ENCODE peak calls at places on chromosomes 7 and 10, in four cellular contexts. K is PC-3, B is BE2C, H is adrenal gland. N is an unnamed sample.

GRCh38 chr7:148304456-148304855 is 286.1 kb upstream of the C7orf33 start:
- DNase-seq in B (no peak), H (no peak), K (no peak), N (peak; percentile 25)

GRCh38 chr10:104120061-104120460 is 1.9 kb upstream of the SFR1 start:
- DNase-seq in K (peak; percentile 53), H (no peak), B (no peak), N (peak; percentile 93)

GRCh38 chr7:48832303-48832845 is 92.0 kb upstream of the CDC14C start:
- DNase-seq in K (no peak), B (no peak), H (no peak), N (no peak)

GRCh38 chr10:95840121-95840520 is 67.7 kb upstream of the CC2D2B start:
- DNase-seq in H (no peak), B (no peak), K (no peak), N (no peak)

GRCh38 chr7:50644586-50644985 is 79.4 kb upstream of the DDC start:
- DNase-seq in B (no peak), H (no peak), K (no peak), N (no peak)

GRCh38 chr7:121032645-121033460 is 44.3 kb downstream of the CPED1 start:
- DNase-seq in K (peak; percentile 31), B (no peak), H (no peak), N (peak; percentile 37)

GRCh38 chr10:44398747-44399477 is 14.0 kb upstream of the CXCL12 start:
- DNase-seq in B (no peak), K (no peak), H (no peak), N (no peak)

GRCh38 chr10:61791216-61791615 is 110.3 kb upstream of the ARID5B start:
- DNase-seq in B (no peak), K (no peak), H (no peak), N (no peak)

GRCh38 chr10:84428711-84429110 is 100.3 kb downstream of the CCSER2 start:
- DNase-seq in K (no peak), H (no peak), B (no peak), N (no peak)

GRCh38 chr10:6019796-6020195 is 42.4 kb downstream of the IL2RA start:
- DNase-seq in K (no peak), H (no peak), B (no peak), N (no peak)

GRCh38 chr10:51699475-51700227 is at the start of gene CSTF2T:
- DNase-seq in B (peak; percentile 85), H (peak; percentile 92), K (peak; percentile 99), N (peak; percentile 84)
- TF ChIP-seq CTCF in B (no peak), H (no peak), K (no peak), N (no peak)

DNA sequence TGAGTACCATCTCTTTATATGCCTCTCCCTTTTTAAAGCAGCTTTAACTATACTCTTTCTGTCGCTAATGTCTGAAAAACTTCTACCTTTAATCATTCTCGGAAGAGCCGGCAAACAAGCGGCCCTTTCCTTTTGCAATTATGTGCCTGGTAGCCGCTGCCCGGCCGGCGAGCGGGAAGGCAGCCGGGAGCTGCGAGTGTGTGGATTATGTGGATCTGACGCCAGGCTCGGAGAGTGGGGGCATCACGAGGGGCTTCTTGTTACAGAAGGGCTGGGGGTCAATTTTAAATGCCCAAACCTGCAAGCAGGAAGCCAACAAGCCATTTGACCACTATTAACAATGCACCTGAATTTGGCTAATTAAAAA is 121.0 kb downstream of the BUB3 start:
- DNase-seq in H (no peak), B (no peak), K (no peak), N (no peak)
- H3K36me3 ChIP-seq in H (no peaks in the 10 kb centered on the region), B (no peaks in the 10 kb centered on the region), K (no peaks in the 10 kb centered on the region), N (no peaks in the 10 kb centered on the region)

GRCh38 chr7:129778770-129779601 is 167.5 kb downstream of the NRF1 start:
- DNase-seq in H (no peak), B (no peak), K (peak; percentile 22), N (no peak)
- H3K27me3 ChIP-seq in H (peaks cover 60% of the 10 kb centered on the region), B (peaks cover 56% of the 10 kb centered on the region), K (no peaks in the 10 kb centered on the region), N (peaks cover 27% of the 10 kb centered on the region)

DNA sequence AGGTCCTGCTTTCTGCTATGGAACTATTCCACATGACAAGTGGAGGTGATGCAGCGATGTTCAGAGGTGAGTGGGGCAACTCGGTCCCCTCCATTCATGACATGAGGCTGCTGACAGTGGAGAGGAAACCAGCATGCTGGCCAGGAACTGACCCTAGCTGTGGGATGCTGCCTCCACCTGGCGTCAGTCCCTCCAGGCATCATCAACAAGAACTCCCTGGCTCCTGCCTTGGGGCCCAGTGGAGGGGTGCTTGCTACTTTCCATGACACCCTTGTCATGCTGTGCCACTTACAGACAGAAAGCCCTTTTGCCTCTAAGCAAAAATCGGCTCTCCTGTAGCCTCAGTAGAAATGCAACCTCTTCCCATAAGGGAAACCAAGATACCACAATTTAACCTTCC is 118.5 kb downstream of the LRRC18 start:
- DNase-seq in H (no peak), B (no peak), K (no peak), N (no peak)
- TF ChIP-seq CTCF in H (no peak), B (no peak), K (no peak), N (no peak)

GRCh38 chr10:70228503-70228902 is 4.7 kb downstream of the PPA1 start:
- DNase-seq in K (no peak), B (no peak), H (no peak), N (no peak)
- H3K36me3 ChIP-seq in K (peaks cover 45% of the 10 kb centered on the region), B (peaks cover 49% of the 10 kb centered on the region), H (peaks cover 3% of the 10 kb centered on the region), N (peaks cover 6% of the 10 kb centered on the region)

GRCh38 chr7:100965051-100965722 is 4.2 kb upstream of the MUC12 start:
- DNase-seq in H (no peak), K (no peak), B (no peak), N (no peak)
- H3K27me3 ChIP-seq in H (peaks cover 62% of the 10 kb centered on the region), K (peaks cover 39% of the 10 kb centered on the region), B (peaks cover 80% of the 10 kb centered on the region), N (peaks cover 23% of the 10 kb centered on the region)

DNA sequence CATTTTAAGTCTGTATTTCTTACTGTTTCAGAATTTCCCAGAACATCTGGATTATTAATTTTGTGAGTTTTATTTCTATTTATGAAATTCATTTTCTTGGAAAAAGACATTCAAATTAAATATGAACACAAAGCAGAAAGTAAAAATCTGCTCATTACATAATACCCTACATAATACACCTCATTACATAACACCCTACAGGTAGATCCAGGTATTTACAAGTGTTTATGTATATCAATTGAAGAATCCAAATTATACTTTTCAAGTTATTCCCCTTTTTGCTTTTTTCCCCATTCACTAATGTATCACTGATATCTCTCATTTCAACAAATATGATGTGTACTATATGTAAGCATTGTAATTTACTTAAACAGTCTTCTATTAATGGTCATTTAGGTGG is 129.1 kb downstream of the USP6NL start:
- DNase-seq in K (no peak), H (no peak), B (no peak), N (no peak)
- TF ChIP-seq CTCF in K (no peak), H (no peak), B (no peak), N (no peak)

N was measured in bronchial epithelial cell.